ENCODE peak calls at places on chromosome 19, in six cellular contexts. Z, E, V, C, L and P are unnamed samples.
A peak's percentile ranks its signal among the peaks of the same experiment; 100 is the strongest.

GRCh38 chr19:53942001-53942786 is 20.5 kb upstream of the CACNG8 start:
- DNase-seq in Z (peak; percentile 33), E (no peak), V (no peak), C (no peak), L (no peak), P (no peak)

GRCh38 chr19:10227215-10227971 is 3.7 kb downstream of the S1PR2 start:
- DNase-seq in Z (peak; percentile 44), E (peak; percentile 73), V (no peak), C (no peak), L (no peak), P (no peak)

GRCh38 chr19:6464070-6464873 is at the start of gene CRB3:
- DNase-seq in Z (no peak), E (no peak), V (no peak), C (peak; percentile 93), L (peak; percentile 37), P (peak; percentile 28)

GRCh38 chr19:10748195-10748923 is 30.5 kb downstream of the DNM2 start:
- DNase-seq in Z (no peak), E (no peak), V (no peak), C (no peak), L (no peak), P (no peak)

GRCh38 chr19:13014101-13014920 is 19.0 kb downstream of the NFIX start:
- DNase-seq in Z (peak; percentile 71), E (peak; percentile 71), V (no peak), C (no peak), L (no peak), P (no peak)

GRCh38 chr19:47227347-47228167 is 3.4 kb downstream of the BBC3 start:
- DNase-seq in Z (peak; percentile 94), E (peak; percentile 94), V (peak; percentile 97), C (peak; percentile 82), L (peak; percentile 27), P (peak; percentile 23)

GRCh38 chr19:45576682-45577081 is 7.9 kb downstream of the OPA3 start:
- DNase-seq in Z (no peak), E (no peak), V (no peak), C (no peak), L (no peak), P (no peak)

GRCh38 chr19:49231804-49232203 is 74.2 kb downstream of the TRPM4 start:
- DNase-seq in Z (no peak), E (no peak), V (no peak), C (no peak), L (no peak), P (no peak)

GRCh38 chr19:17829855-17830566 is 8.7 kb upstream of the INSL3 start:
- DNase-seq in Z (peak; percentile 58), E (no peak), V (no peak), C (no peak), L (no peak), P (no peak)

GRCh38 chr19:3368848-3369336 is 2.5 kb downstream of the NFIC start:
- DNase-seq in Z (peak; percentile 56), E (no peak), V (no peak), C (no peak), L (no peak), P (no peak)
- H3K4me3 ChIP-seq in Z (peak overlapping the region; percentile 91), E (peak overlapping the region; percentile 85), V (peak overlapping the region; percentile 29), C (peak overlapping the region; percentile 90), L (no peak overlapping the region), P (no peak overlapping the region)

GRCh38 chr19:15331419-15332310 is 674 bp downstream of the BRD4 start:
- DNase-seq in Z (peak; percentile 80), E (peak; percentile 82), V (peak; percentile 66), C (peak; percentile 81), L (peak; percentile 71), P (peak; percentile 62)

GRCh38 chr19:15324791-15325519 is 7.4 kb downstream of the BRD4 start:
- DNase-seq in Z (no peak), E (no peak), V (no peak), C (peak; percentile 63), L (no peak), P (no peak)

GRCh38 chr19:15330801-15331418 is 1.4 kb downstream of the BRD4 start:
- DNase-seq in Z (peak; percentile 92), E (no peak), V (no peak), C (no peak), L (no peak), P (no peak)

GRCh38 chr19:15332311-15332996 is at the start of gene BRD4:
- DNase-seq in Z (peak; percentile 84), E (peak; percentile 86), V (peak; percentile 80), C (peak; percentile 75), L (peak; percentile 79), P (peak; percentile 77)

GRCh38 chr19:15328312-15328711 is 4.0 kb downstream of the BRD4 start:
- DNase-seq in Z (no peak), E (no peak), V (no peak), C (no peak), L (no peak), P (no peak)
- H3K4me1 ChIP-seq in Z (peaks cover 58% of the 10 kb centered on the region), E (peaks cover 82% of the 10 kb centered on the region), V (peaks cover 2% of the 10 kb centered on the region), C (peaks cover 69% of the 10 kb centered on the region), L (peaks cover 84% of the 10 kb centered on the region), P (peaks cover 77% of the 10 kb centered on the region)

GRCh38 chr19:1408300-1409203 is 1.2 kb downstream of the DAZAP1 start:
- DNase-seq in Z (peak; percentile 82), E (peak; percentile 77), V (peak; percentile 68), C (no peak), L (peak; percentile 71), P (peak; percentile 53)

GRCh38 chr19:1409204-1410005 is 2.0 kb downstream of the DAZAP1 start:
- DNase-seq in Z (peak; percentile 57), E (no peak), V (no peak), C (no peak), L (no peak), P (no peak)

GRCh38 chr19:1411255-1412191 is 4.1 kb downstream of the DAZAP1 start:
- DNase-seq in Z (peak; percentile 88), E (peak; percentile 90), V (peak; percentile 70), C (no peak), L (peak; percentile 52), P (no peak)

GRCh38 chr19:1410789-1411188 is 3.4 kb downstream of the DAZAP1 start:
- DNase-seq in Z (no peak), E (no peak), V (no peak), C (no peak), L (no peak), P (no peak)

GRCh38 chr19:1410136-1410786 is 2.9 kb downstream of the DAZAP1 start:
- DNase-seq in Z (peak; percentile 39), E (no peak), V (no peak), C (no peak), L (no peak), P (no peak)
- H3K4me3 ChIP-seq in Z (peak overlapping the region; percentile 75), E (peak overlapping the region; percentile 97), V (no peak overlapping the region), C (no peak overlapping the region), L (no peak overlapping the region), P (peak overlapping the region; percentile 60)

GRCh38 chr19:33866696-33867095 is 70.0 kb downstream of the KCTD15 start:
- DNase-seq in Z (no peak), E (no peak), V (no peak), C (no peak), L (no peak), P (no peak)
- H3K4me1 ChIP-seq in Z (peaks cover 12% of the 10 kb centered on the region), E (no peaks in the 10 kb centered on the region), V (no peaks in the 10 kb centered on the region), C (no peaks in the 10 kb centered on the region), L (no peaks in the 10 kb centered on the region), P (no peaks in the 10 kb centered on the region)

GRCh38 chr19:19528721-19529490 is at the start of gene YJEFN3:
- DNase-seq in Z (peak; percentile 30), E (no peak), V (no peak), C (no peak), L (no peak), P (no peak)

GRCh38 chr19:19525611-19526380 is 2.9 kb upstream of the YJEFN3 start:
- DNase-seq in Z (no peak), E (no peak), V (no peak), C (no peak), L (no peak), P (no peak)

GRCh38 chr19:19527674-19528625 is 761 bp upstream of the YJEFN3 start:
- DNase-seq in Z (no peak), E (no peak), V (no peak), C (no peak), L (no peak), P (no peak)

GRCh38 chr19:19527371-19527656 is 1.4 kb upstream of the YJEFN3 start:
- DNase-seq in Z (no peak), E (no peak), V (no peak), C (no peak), L (no peak), P (no peak)

GRCh38 chr19:19526581-19527370 is 1.9 kb upstream of the YJEFN3 start:
- DNase-seq in Z (no peak), E (no peak), V (no peak), C (no peak), L (no peak), P (no peak)
- H3K4me3 ChIP-seq in Z (no peak overlapping the region), E (no peak overlapping the region), V (no peak overlapping the region), C (no peak overlapping the region), L (no peak overlapping the region), P (no peak overlapping the region)

GRCh38 chr19:8004001-8004400 is 1.4 kb downstream of the ELAVL1 start:
- DNase-seq in Z (no peak), E (no peak), V (no peak), C (no peak), L (no peak), P (no peak)
- H3K4me1 ChIP-seq in Z (peaks cover 8% of the 10 kb centered on the region), E (peaks cover 59% of the 10 kb centered on the region), V (no peaks in the 10 kb centered on the region), C (peaks cover 55% of the 10 kb centered on the region), L (peaks cover 46% of the 10 kb centered on the region), P (peaks cover 38% of the 10 kb centered on the region)

GRCh38 chr19:3782903-3783302 is 3.3 kb downstream of the MATK start:
- DNase-seq in Z (no peak), E (no peak), V (no peak), C (no peak), L (no peak), P (no peak)
- H3K4me3 ChIP-seq in Z (no peak overlapping the region), E (no peak overlapping the region), V (no peak overlapping the region), C (no peak overlapping the region), L (no peak overlapping the region), P (no peak overlapping the region)